ENCODE peak calls at places on chromosome 2, in seven cellular contexts. One of them, this sample, is unnamed.

GRCh38 chr2:220572385-220572784 is 945.0 kb downstream of the SLC4A3 start:
- DNase-seq in CD8-positive, alpha-beta memory T cell: no peak
- DNase-seq in kidney: no peak
- DNase-seq in OCI-LY7: no peak
- DNase-seq in GM23248: peak; percentile 83
- DNase-seq in mammary epithelial cell: peak; percentile 10
- DNase-seq in IMR-90: peak; percentile 73
- DNase-seq in this sample: no peak

GRCh38 chr2:46913471-46914381 is 1.9 kb downstream of the MCFD2 start:
- DNase-seq in kidney: no peak
- DNase-seq in CD8-positive, alpha-beta memory T cell: no peak
- DNase-seq in OCI-LY7: no peak
- DNase-seq in GM23248: peak; percentile 79
- DNase-seq in IMR-90: peak; percentile 78
- DNase-seq in mammary epithelial cell: peak; percentile 82
- DNase-seq in this sample: peak; percentile 54

GRCh38 chr2:54122939-54123338 is 7.5 kb downstream of the ACYP2 start:
- DNase-seq in CD8-positive, alpha-beta memory T cell: no peak
- DNase-seq in OCI-LY7: no peak
- DNase-seq in IMR-90: peak; percentile 80
- DNase-seq in kidney: no peak
- DNase-seq in GM23248: peak; percentile 93
- DNase-seq in mammary epithelial cell: peak; percentile 85
- DNase-seq in this sample: peak; percentile 77

GRCh38 chr2:28869494-28870145 is 489 bp downstream of the TRMT61B start:
- DNase-seq in GM23248: peak; percentile 79
- DNase-seq in CD8-positive, alpha-beta memory T cell: no peak
- DNase-seq in kidney: peak; percentile 77
- DNase-seq in IMR-90: no peak
- DNase-seq in OCI-LY7: no peak
- DNase-seq in mammary epithelial cell: no peak
- DNase-seq in this sample: peak; percentile 64

GRCh38 chr2:172864182-172864581 is 128.5 kb downstream of the RAPGEF4 start:
- DNase-seq in kidney: no peak
- DNase-seq in IMR-90: peak; percentile 51
- DNase-seq in CD8-positive, alpha-beta memory T cell: no peak
- DNase-seq in OCI-LY7: peak; percentile 16
- DNase-seq in GM23248: peak; percentile 61
- DNase-seq in mammary epithelial cell: no peak
- DNase-seq in this sample: peak; percentile 59

GRCh38 chr2:121707344-121707919 is 29.2 kb downstream of the NIFK start:
- DNase-seq in IMR-90: no peak
- DNase-seq in CD8-positive, alpha-beta memory T cell: no peak
- DNase-seq in OCI-LY7: peak; percentile 8
- DNase-seq in GM23248: no peak
- DNase-seq in mammary epithelial cell: no peak
- DNase-seq in kidney: no peak
- DNase-seq in this sample: no peak

GRCh38 chr2:43759195-43759594 is 14.6 kb upstream of the DYNC2LI1 start:
- DNase-seq in kidney: no peak
- DNase-seq in IMR-90: peak; percentile 73
- DNase-seq in mammary epithelial cell: peak; percentile 84
- DNase-seq in CD8-positive, alpha-beta memory T cell: no peak
- DNase-seq in OCI-LY7: no peak
- DNase-seq in GM23248: peak; percentile 89
- DNase-seq in this sample: peak; percentile 59

GRCh38 chr2:65300134-65300771 is 72.6 kb downstream of the ACTR2 start:
- DNase-seq in mammary epithelial cell: no peak
- DNase-seq in IMR-90: peak; percentile 76
- DNase-seq in kidney: peak; percentile 90
- DNase-seq in CD8-positive, alpha-beta memory T cell: no peak
- DNase-seq in GM23248: peak; percentile 92
- DNase-seq in OCI-LY7: no peak
- DNase-seq in this sample: peak; percentile 65

GRCh38 chr2:1854747-1855146 is 110.4 kb upstream of the PXDN start:
- DNase-seq in mammary epithelial cell: peak; percentile 6
- DNase-seq in CD8-positive, alpha-beta memory T cell: peak; percentile 21
- DNase-seq in IMR-90: peak; percentile 11
- DNase-seq in GM23248: peak; percentile 64
- DNase-seq in kidney: no peak
- DNase-seq in OCI-LY7: no peak
- DNase-seq in this sample: peak; percentile 54

GRCh38 chr2:231286964-231287363 is 88.5 kb downstream of the ARMC9 start:
- DNase-seq in IMR-90: no peak
- DNase-seq in CD8-positive, alpha-beta memory T cell: no peak
- DNase-seq in mammary epithelial cell: no peak
- DNase-seq in GM23248: no peak
- DNase-seq in kidney: no peak
- DNase-seq in OCI-LY7: no peak
- DNase-seq in this sample: no peak

GRCh38 chr2:64617631-64618151 is 36.0 kb downstream of the SERTAD2 start:
- DNase-seq in IMR-90: no peak
- DNase-seq in CD8-positive, alpha-beta memory T cell: no peak
- DNase-seq in mammary epithelial cell: no peak
- DNase-seq in OCI-LY7: no peak
- DNase-seq in kidney: no peak
- DNase-seq in GM23248: no peak
- DNase-seq in this sample: no peak

GRCh38 chr2:127417406-127417805 is 821 bp upstream of the PROC start:
- DNase-seq in OCI-LY7: no peak
- DNase-seq in mammary epithelial cell: no peak
- DNase-seq in GM23248: no peak
- DNase-seq in IMR-90: no peak
- DNase-seq in kidney: no peak
- DNase-seq in CD8-positive, alpha-beta memory T cell: no peak
- DNase-seq in this sample: no peak

GRCh38 chr2:170716851-170717598 is 1.9 kb downstream of the SP5 start:
- DNase-seq in OCI-LY7: no peak
- DNase-seq in CD8-positive, alpha-beta memory T cell: no peak
- DNase-seq in mammary epithelial cell: no peak
- DNase-seq in kidney: peak; percentile 75
- DNase-seq in GM23248: peak; percentile 73
- DNase-seq in IMR-90: peak; percentile 5
- DNase-seq in this sample: peak; percentile 22

GRCh38 chr2:155442755-155443372 is 744.4 kb downstream of the KCNJ3 start:
- DNase-seq in OCI-LY7: no peak
- DNase-seq in IMR-90: no peak
- DNase-seq in GM23248: peak; percentile 0
- DNase-seq in kidney: no peak
- DNase-seq in CD8-positive, alpha-beta memory T cell: no peak
- DNase-seq in mammary epithelial cell: peak; percentile 52
- DNase-seq in this sample: peak; percentile 9

DNA sequence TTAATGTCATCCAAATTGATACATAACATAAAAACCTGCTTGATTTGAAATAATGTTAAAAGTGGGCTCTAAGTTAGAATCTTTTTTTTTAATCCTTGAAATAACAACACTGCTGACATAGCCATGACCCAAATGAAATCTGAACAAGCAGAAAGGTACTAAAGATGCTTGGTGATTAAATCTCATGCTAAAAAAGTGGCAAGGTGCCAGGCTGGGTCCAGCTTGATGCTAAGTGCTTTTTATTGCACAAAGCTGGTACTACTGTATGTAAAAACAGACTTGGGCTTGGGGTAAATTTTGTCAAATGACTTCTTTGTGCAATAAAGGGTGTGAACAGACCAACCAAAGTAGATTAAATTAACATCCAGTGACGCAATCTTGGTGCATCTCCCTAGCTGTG is 13.4 kb downstream of the BCL11A start:
- DNase-seq in OCI-LY7: no peak
- DNase-seq in IMR-90: no peak
- DNase-seq in CD8-positive, alpha-beta memory T cell: no peak
- DNase-seq in GM23248: no peak
- DNase-seq in kidney: no peak
- DNase-seq in mammary epithelial cell: no peak
- DNase-seq in this sample: no peak
- H3K4me1 ChIP-seq in OCI-LY7: peaks cover 75% of the 10 kb centered on the region
- H3K4me1 ChIP-seq in IMR-90: no peaks in the 10 kb centered on the region
- H3K4me1 ChIP-seq in CD8-positive, alpha-beta memory T cell: no peaks in the 10 kb centered on the region
- H3K4me1 ChIP-seq in GM23248: no peaks in the 10 kb centered on the region
- H3K4me1 ChIP-seq in kidney: no peaks in the 10 kb centered on the region
- H3K4me1 ChIP-seq in mammary epithelial cell: no peaks in the 10 kb centered on the region
- H3K4me1 ChIP-seq in this sample: no peaks in the 10 kb centered on the region

GRCh38 chr2:240018071-240018750 is 6.9 kb downstream of the NDUFA10 start:
- DNase-seq in OCI-LY7: no peak
- DNase-seq in IMR-90: no peak
- DNase-seq in mammary epithelial cell: no peak
- DNase-seq in GM23248: no peak
- DNase-seq in CD8-positive, alpha-beta memory T cell: no peak
- DNase-seq in kidney: no peak
- DNase-seq in this sample: no peak

GRCh38 chr2:240013343-240013742 is 11.8 kb downstream of the NDUFA10 start:
- DNase-seq in OCI-LY7: peak; percentile 6
- DNase-seq in mammary epithelial cell: no peak
- DNase-seq in kidney: no peak
- DNase-seq in IMR-90: peak; percentile 25
- DNase-seq in GM23248: peak; percentile 38
- DNase-seq in CD8-positive, alpha-beta memory T cell: no peak
- DNase-seq in this sample: peak; percentile 19

GRCh38 chr2:240014327-240014726 is 10.8 kb downstream of the NDUFA10 start:
- DNase-seq in kidney: no peak
- DNase-seq in GM23248: no peak
- DNase-seq in CD8-positive, alpha-beta memory T cell: no peak
- DNase-seq in mammary epithelial cell: no peak
- DNase-seq in OCI-LY7: no peak
- DNase-seq in IMR-90: no peak
- DNase-seq in this sample: no peak
- H3K36me3 ChIP-seq in kidney: peaks cover 45% of the 10 kb centered on the region
- H3K36me3 ChIP-seq in GM23248: peaks cover 31% of the 10 kb centered on the region
- H3K36me3 ChIP-seq in CD8-positive, alpha-beta memory T cell: peaks cover 58% of the 10 kb centered on the region
- H3K36me3 ChIP-seq in mammary epithelial cell: peaks cover 23% of the 10 kb centered on the region
- H3K36me3 ChIP-seq in OCI-LY7: peaks cover 97% of the 10 kb centered on the region
- H3K36me3 ChIP-seq in IMR-90: peaks cover 49% of the 10 kb centered on the region
- H3K36me3 ChIP-seq in this sample: peaks cover 88% of the 10 kb centered on the region

GRCh38 chr2:216113572-216113971 is 4.4 kb downstream of the XRCC5 start:
- DNase-seq in mammary epithelial cell: no peak
- DNase-seq in IMR-90: no peak
- DNase-seq in CD8-positive, alpha-beta memory T cell: no peak
- DNase-seq in OCI-LY7: peak; percentile 4
- DNase-seq in kidney: no peak
- DNase-seq in GM23248: no peak
- DNase-seq in this sample: no peak
- H3K4me1 ChIP-seq in mammary epithelial cell: peaks cover 22% of the 10 kb centered on the region
- H3K4me1 ChIP-seq in IMR-90: peaks cover 14% of the 10 kb centered on the region
- H3K4me1 ChIP-seq in CD8-positive, alpha-beta memory T cell: peaks cover 85% of the 10 kb centered on the region
- H3K4me1 ChIP-seq in OCI-LY7: peaks cover 60% of the 10 kb centered on the region
- H3K4me1 ChIP-seq in kidney: peaks cover 14% of the 10 kb centered on the region
- H3K4me1 ChIP-seq in GM23248: peaks cover 54% of the 10 kb centered on the region
- H3K4me1 ChIP-seq in this sample: peaks cover 50% of the 10 kb centered on the region

GRCh38 chr2:216648105-216648504 is 14.9 kb downstream of the IGFBP2 start:
- DNase-seq in OCI-LY7: no peak
- DNase-seq in GM23248: peak; percentile 85
- DNase-seq in mammary epithelial cell: peak; percentile 50
- DNase-seq in IMR-90: peak; percentile 68
- DNase-seq in CD8-positive, alpha-beta memory T cell: no peak
- DNase-seq in kidney: no peak
- DNase-seq in this sample: peak; percentile 69
- H3K36me3 ChIP-seq in OCI-LY7: no peaks in the 10 kb centered on the region
- H3K36me3 ChIP-seq in GM23248: no peaks in the 10 kb centered on the region
- H3K36me3 ChIP-seq in mammary epithelial cell: no peaks in the 10 kb centered on the region
- H3K36me3 ChIP-seq in IMR-90: no peaks in the 10 kb centered on the region
- H3K36me3 ChIP-seq in CD8-positive, alpha-beta memory T cell: no peaks in the 10 kb centered on the region
- H3K36me3 ChIP-seq in kidney: no peaks in the 10 kb centered on the region
- H3K36me3 ChIP-seq in this sample: no peaks in the 10 kb centered on the region

GRCh38 chr2:42223822-42224268 is 54.7 kb downstream of the EML4 start:
- DNase-seq in kidney: no peak
- DNase-seq in CD8-positive, alpha-beta memory T cell: no peak
- DNase-seq in IMR-90: peak; percentile 67
- DNase-seq in GM23248: peak; percentile 33
- DNase-seq in OCI-LY7: no peak
- DNase-seq in mammary epithelial cell: no peak
- DNase-seq in this sample: peak; percentile 55

GRCh38 chr2:42223067-42223636 is 54.0 kb downstream of the EML4 start:
- DNase-seq in GM23248: no peak
- DNase-seq in kidney: no peak
- DNase-seq in IMR-90: no peak
- DNase-seq in mammary epithelial cell: no peak
- DNase-seq in OCI-LY7: no peak
- DNase-seq in CD8-positive, alpha-beta memory T cell: no peak
- DNase-seq in this sample: no peak

GRCh38 chr2:42224422-42225067 is 55.4 kb downstream of the EML4 start:
- DNase-seq in IMR-90: no peak
- DNase-seq in kidney: no peak
- DNase-seq in OCI-LY7: no peak
- DNase-seq in mammary epithelial cell: no peak
- DNase-seq in GM23248: no peak
- DNase-seq in CD8-positive, alpha-beta memory T cell: no peak
- DNase-seq in this sample: no peak

GRCh38 chr2:42227491-42227890 is 58.3 kb downstream of the EML4 start:
- DNase-seq in GM23248: no peak
- DNase-seq in mammary epithelial cell: no peak
- DNase-seq in IMR-90: no peak
- DNase-seq in OCI-LY7: no peak
- DNase-seq in kidney: no peak
- DNase-seq in CD8-positive, alpha-beta memory T cell: no peak
- DNase-seq in this sample: no peak

DNA sequence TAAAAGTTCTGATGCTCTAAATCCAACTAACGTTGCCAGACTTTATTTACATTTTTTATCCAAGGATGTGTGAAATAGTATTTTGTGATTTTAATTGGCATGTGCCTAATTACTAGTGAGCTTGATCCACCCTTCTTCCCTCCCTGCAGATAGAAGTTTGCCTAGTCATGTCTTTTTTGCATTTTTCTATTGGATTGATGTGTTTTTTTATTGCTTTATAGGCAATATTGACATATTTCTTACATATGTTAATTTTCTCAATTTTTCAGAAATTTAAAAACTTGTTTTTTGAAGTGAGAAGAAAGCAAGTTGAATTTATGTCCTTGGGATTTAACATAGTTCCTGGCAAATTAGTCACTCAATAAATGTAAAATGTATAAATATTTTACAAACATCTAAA is 56.4 kb downstream of the EML4 start:
- DNase-seq in OCI-LY7: no peak
- DNase-seq in CD8-positive, alpha-beta memory T cell: no peak
- DNase-seq in kidney: no peak
- DNase-seq in mammary epithelial cell: no peak
- DNase-seq in GM23248: no peak
- DNase-seq in IMR-90: no peak
- DNase-seq in this sample: no peak
- H3K4me1 ChIP-seq in OCI-LY7: no peaks in the 10 kb centered on the region
- H3K4me1 ChIP-seq in CD8-positive, alpha-beta memory T cell: peaks cover 40% of the 10 kb centered on the region
- H3K4me1 ChIP-seq in kidney: peaks cover 6% of the 10 kb centered on the region
- H3K4me1 ChIP-seq in mammary epithelial cell: no peaks in the 10 kb centered on the region
- H3K4me1 ChIP-seq in GM23248: peaks cover 10% of the 10 kb centered on the region
- H3K4me1 ChIP-seq in IMR-90: peaks cover 4% of the 10 kb centered on the region
- H3K4me1 ChIP-seq in this sample: peaks cover 28% of the 10 kb centered on the region